ENCODE peak calls at places on chromosomes 12 and 14, in nine cellular contexts. B is CD4-positive, alpha-beta memory T cell; S is endothelial cell of umbilical vein; A is AG04450; K is neural progenitor cell; U is astrocyte of the spinal cord; J is cardiac muscle cell; D is hepatocyte; G is right atrium auricular region. E is an unnamed sample.

GRCh38 chr12:46386877-46387629 is 14.5 kb upstream of the SLC38A2 start:
- DNase-seq in B (no peak), S (no peak), A (no peak), K (peak), U (peak), J (peak), D (no peak), G (no peak), E (no peak)

GRCh38 chr12:124914392-124915248 is at the start of gene UBC:
- DNase-seq in B (peak), S (peak), A (peak), K (peak), U (peak), J (peak), D (peak), G (peak), E (peak)

GRCh38 chr14:31266437-31267331 is 59.1 kb upstream of the HECTD1 start:
- DNase-seq in B (no peak), S (no peak), A (no peak), K (no peak), U (no peak), J (no peak), D (no peak), G (no peak), E (no peak)

GRCh38 chr14:77307099-77307496 is 13.6 kb downstream of the POMT2 start:
- DNase-seq in B (no peak), S (peak), A (no peak), K (no peak), U (peak), J (no peak), D (peak), G (no peak), E (no peak)

GRCh38 chr12:87112946-87113345 is 856.8 kb upstream of the MGAT4C start:
- DNase-seq in B (no peak), S (no peak), A (no peak), K (no peak), U (no peak), J (no peak), D (no peak), G (no peak), E (no peak)

GRCh38 chr12:99479149-99479548 is 168.4 kb upstream of the GARIN6 start:
- DNase-seq in B (no peak), S (no peak), A (no peak), K (no peak), U (no peak), J (no peak), D (no peak), G (no peak), E (no peak)

GRCh38 chr12:108570743-108571603 is 8.6 kb downstream of the ISCU start:
- DNase-seq in B (peak), S (peak), A (no peak), K (peak), U (peak), J (peak), D (no peak), G (peak), E (no peak)

GRCh38 chr14:91127411-91127810 is 13.5 kb downstream of the DGLUCY start:
- DNase-seq in B (no peak), S (no peak), A (no peak), K (no peak), U (no peak), J (no peak), D (peak), G (no peak), E (no peak)

GRCh38 chr12:49355913-49356312 is 9.2 kb downstream of the DNAJC22 start:
- DNase-seq in B (no peak), S (no peak), A (no peak), K (no peak), U (no peak), J (no peak), D (no peak), G (peak), E (no peak)

GRCh38 chr12:67299936-67300335 is 30.8 kb downstream of the CAND1 start:
- DNase-seq in B (no peak), S (no peak), A (no peak), K (no peak), U (no peak), J (no peak), D (no peak), G (no peak), E (no peak)

GRCh38 chr12:123237646-123238329 is 4.6 kb downstream of the MTRFR start:
- DNase-seq in B (peak), S (peak), A (peak), K (peak), U (peak), J (peak), D (peak), G (peak), E (peak)

GRCh38 chr14:29716150-29716549 is 211.5 kb downstream of the PRKD1 start:
- DNase-seq in B (no peak), S (no peak), A (peak), K (no peak), U (no peak), J (peak), D (no peak), G (no peak), E (no peak)

GRCh38 chr14:68146812-68147211 is 327.2 kb downstream of the RAD51B start:
- DNase-seq in B (no peak), S (no peak), A (peak), K (no peak), U (peak), J (peak), D (peak), G (no peak), E (no peak)

GRCh38 chr12:65566776-65567175 is 257.5 kb upstream of the HMGA2 start:
- DNase-seq in B (no peak), S (no peak), A (no peak), K (no peak), U (peak), J (peak), D (no peak), G (no peak), E (no peak)

GRCh38 chr12:106080111-106080732 is 58.5 kb downstream of the NUAK1 start:
- DNase-seq in B (no peak), S (peak), A (no peak), K (peak), U (peak), J (peak), D (no peak), G (no peak), E (no peak)

GRCh38 chr12:38155526-38156496 is 160.8 kb upstream of the ALG10B start:
- DNase-seq in B (no peak), S (no peak), A (no peak), K (no peak), U (no peak), J (no peak), D (no peak), G (peak), E (no peak)

GRCh38 chr14:52906141-52906601 is 44.7 kb downstream of the FERMT2 start:
- DNase-seq in B (no peak), S (peak), A (peak), K (no peak), U (peak), J (peak), D (no peak), G (no peak), E (no peak)
- H3K4me3 ChIP-seq in B (no peak), S (no peak), A (peak), K (no peak), U (no peak), J (no peak), D (no peak), G (no peak), E (no peak)

GRCh38 chr12:9065607-9065856 is 50.2 kb downstream of the A2M start:
- DNase-seq in B (no peak), S (no peak), A (no peak), K (no peak), U (no peak), J (no peak), D (no peak), G (no peak), E (no peak)
- H3K4me3 ChIP-seq in B (no peak), S (no peak), A (no peak), K (peak), U (no peak), J (peak), D (peak), G (peak), E (no peak)

GRCh38 chr12:54038760-54039414 is 6.0 kb downstream of the HOXC5 start:
- DNase-seq in B (no peak), S (no peak), A (no peak), K (peak), U (no peak), J (no peak), D (no peak), G (no peak), E (no peak)
- H3K4me3 ChIP-seq in B (no peak), S (no peak), A (no peak), K (no peak), U (peak), J (no peak), D (no peak), G (no peak), E (no peak)

DNA sequence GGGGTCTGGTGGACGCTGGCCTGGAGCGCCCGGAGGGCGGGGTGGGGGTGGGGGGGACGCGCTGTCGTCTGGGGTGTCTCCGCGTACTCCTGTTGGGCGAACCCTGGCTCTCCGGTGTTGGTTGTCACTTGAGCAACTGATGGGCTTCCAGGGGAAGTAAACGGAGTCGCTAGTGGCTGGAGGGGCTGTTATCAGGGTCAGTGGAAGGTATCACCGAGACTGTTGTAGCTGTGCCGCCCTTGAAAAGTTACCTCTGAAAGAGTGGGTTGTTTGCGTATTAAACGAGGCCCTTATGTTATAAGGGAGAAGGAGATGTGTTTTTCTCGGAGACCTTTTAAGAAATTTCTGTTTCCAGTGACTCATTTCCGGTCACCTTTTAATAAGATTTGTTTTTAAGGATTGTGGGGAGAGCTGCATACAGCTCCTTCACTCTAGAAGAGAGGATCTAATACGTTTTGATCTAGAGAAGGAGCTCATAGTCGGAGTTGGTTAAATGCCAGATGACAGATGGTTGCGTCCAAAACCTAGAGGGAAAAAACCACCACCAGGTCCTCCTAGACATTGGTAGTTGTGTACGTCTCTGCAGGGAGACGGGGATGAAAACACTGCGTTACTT is 699 bp upstream of the DBX2 start:
- DNase-seq in B (no peak), S (no peak), A (no peak), K (peak), U (peak), J (peak), D (no peak), G (no peak), E (no peak)
- H3K4me3 ChIP-seq in B (no peak), S (no peak), A (peak), K (peak), U (peak), J (peak), D (peak), G (peak), E (no peak)

E was measured in CD8-positive, alpha-beta memory T cell.